ENCODE peak calls at places on chromosomes 11 and 22, in four cellular contexts. X is OCI-LY7, M is HCT116, V is PC-3. G is an unnamed sample.

GRCh38 chr11:70489276-70489675 is 90.9 kb downstream of the CTTN start:
- DNase-seq in X (no peak), M (no peak), V (no peak), G (no peak)

GRCh38 chr11:93537022-93537421 is 6.2 kb downstream of the SMCO4 start:
- DNase-seq in X (no peak), M (no peak), V (no peak), G (no peak)

GRCh38 chr11:118996926-118997626 is 862 bp upstream of the CENATAC start:
- DNase-seq in X (peak), M (no peak), V (peak), G (no peak)

GRCh38 chr11:134037093-134037908 is 31.6 kb upstream of the JAM3 start:
- DNase-seq in X (no peak), M (no peak), V (peak), G (peak)

GRCh38 chr11:17117262-17117661 is 39.8 kb upstream of the RPS13 start:
- DNase-seq in X (no peak), M (no peak), V (peak), G (no peak)

GRCh38 chr11:3136542-3137455 is 28.3 kb downstream of the OSBPL5 start:
- DNase-seq in X (no peak), M (no peak), V (no peak), G (no peak)

GRCh38 chr11:70005107-70005818 is 72.9 kb upstream of the ANO1 start:
- DNase-seq in X (no peak), M (no peak), V (peak), G (no peak)

GRCh38 chr22:30754971-30755759 is 60.5 kb downstream of the OSBP2 start:
- DNase-seq in X (peak), M (peak), V (peak), G (peak)

GRCh38 chr11:17580271-17580670 is 33.2 kb downstream of the OTOG start:
- DNase-seq in X (no peak), M (no peak), V (no peak), G (no peak)

GRCh38 chr11:117195208-117195607 is 4.0 kb upstream of the TAGLN start:
- DNase-seq in X (no peak), M (no peak), V (no peak), G (no peak)

GRCh38 chr22:45608763-45609180 is 62.9 kb upstream of the ATXN10 start:
- DNase-seq in X (no peak), M (peak), V (peak), G (no peak)

GRCh38 chr22:45615364-45615763 is 56.3 kb upstream of the ATXN10 start:
- DNase-seq in X (no peak), M (no peak), V (no peak), G (no peak)

GRCh38 chr22:45616432-45616831 is 55.2 kb upstream of the ATXN10 start:
- DNase-seq in X (no peak), M (no peak), V (no peak), G (no peak)

GRCh38 chr22:45612940-45613339 is 58.7 kb upstream of the ATXN10 start:
- DNase-seq in X (no peak), M (no peak), V (no peak), G (no peak)

DNA sequence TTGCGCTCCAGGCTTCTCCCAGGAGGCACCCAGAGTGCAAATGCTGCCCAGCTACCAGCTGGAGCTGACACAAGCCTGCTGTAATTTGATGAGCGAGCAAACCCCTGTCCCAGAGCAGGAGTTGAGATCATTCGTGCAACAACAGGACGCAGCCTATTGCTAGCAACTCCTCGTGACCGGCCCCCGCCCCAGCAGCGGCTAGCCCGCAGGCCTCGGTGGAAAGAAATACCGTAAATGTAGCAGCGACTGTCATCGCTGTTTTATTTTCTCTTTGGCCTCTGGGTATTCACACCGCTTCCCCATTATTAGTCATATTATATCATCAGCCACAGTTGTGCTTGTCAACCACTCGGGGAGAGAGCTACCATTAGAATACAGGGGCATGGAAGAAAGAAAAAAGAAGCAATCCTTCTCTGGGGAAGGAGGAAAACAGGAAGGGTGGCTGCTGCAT is 59.2 kb upstream of the ATXN10 start:
- DNase-seq in X (no peak), M (no peak), V (peak), G (no peak)
- TF ChIP-seq CTCF in X (no peak), M (no peak), V (no peak), G (no peak)

GRCh38 chr11:79437981-79438630 is 2.7 kb downstream of the TENM4 start:
- DNase-seq in X (no peak), M (no peak), V (no peak), G (peak)
- TF ChIP-seq EZH2phosphoT487 in X (no peak), M (no peak), V (peak), G (no peak)

GRCh38 chr11:110435780-110436717 is 6.3 kb downstream of the FDX1 start:
- DNase-seq in X (peak), M (no peak), V (no peak), G (no peak)
- TF ChIP-seq CTCF in X (no peak), M (no peak), V (no peak), G (no peak)

GRCh38 chr11:64757549-64758329 is 2.0 kb downstream of the PYGM start:
- DNase-seq in X (no peak), M (no peak), V (no peak), G (no peak)

GRCh38 chr11:64753380-64754123 is 6.2 kb downstream of the PYGM start:
- DNase-seq in X (no peak), M (no peak), V (no peak), G (no peak)

GRCh38 chr11:64754124-64754918 is 5.5 kb downstream of the PYGM start:
- DNase-seq in X (no peak), M (no peak), V (no peak), G (no peak)

GRCh38 chr11:64754919-64755662 is 4.7 kb downstream of the PYGM start:
- DNase-seq in X (no peak), M (no peak), V (no peak), G (no peak)

GRCh38 chr11:64755681-64756361 is 4.0 kb downstream of the PYGM start:
- DNase-seq in X (no peak), M (no peak), V (no peak), G (no peak)
- TF ChIP-seq EZH2phosphoT487 in X (no peak), M (no peak), V (no peak), G (no peak)

DNA sequence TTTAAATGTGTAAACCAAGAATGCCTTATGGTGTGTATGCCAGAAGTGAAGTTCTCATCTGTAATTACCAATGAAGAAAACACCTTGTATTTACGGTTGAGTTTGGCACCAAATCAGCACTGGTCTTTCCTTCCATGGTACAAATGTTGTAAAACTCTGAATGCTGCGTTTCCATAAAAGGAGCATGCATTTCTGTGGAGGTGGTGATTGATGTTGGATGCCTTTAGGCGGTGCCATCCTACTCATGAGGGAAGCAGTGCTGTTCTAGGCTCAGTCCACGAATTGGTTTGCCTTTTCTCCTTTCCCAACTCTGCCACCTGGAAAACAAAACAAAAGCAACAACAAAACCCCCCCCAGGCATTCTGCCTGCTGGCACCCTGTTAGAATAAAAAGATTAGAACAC is 124.4 kb downstream of the TEAD1 start:
- DNase-seq in X (no peak), M (no peak), V (no peak), G (no peak)
- TF ChIP-seq CTCF in X (no peak), M (no peak), V (no peak), G (no peak)

GRCh38 chr11:130666781-130667251 is 218.4 kb downstream of the ADAMTS15 start:
- DNase-seq in X (no peak), M (no peak), V (peak), G (no peak)
- TF ChIP-seq EZH2phosphoT487 in X (no peak), M (no peak), V (no peak), G (no peak)

GRCh38 chr11:132125855-132126841 is 755.7 kb downstream of the NTM start:
- DNase-seq in X (no peak), M (no peak), V (peak), G (no peak)

GRCh38 chr11:132122701-132123100 is 752.3 kb downstream of the NTM start:
- DNase-seq in X (no peak), M (no peak), V (no peak), G (no peak)

GRCh38 chr11:132126973-132127900 is 756.8 kb downstream of the NTM start:
- DNase-seq in X (no peak), M (no peak), V (peak), G (peak)

GRCh38 chr11:132123449-132123848 is 753.0 kb downstream of the NTM start:
- DNase-seq in X (no peak), M (no peak), V (no peak), G (no peak)

DNA sequence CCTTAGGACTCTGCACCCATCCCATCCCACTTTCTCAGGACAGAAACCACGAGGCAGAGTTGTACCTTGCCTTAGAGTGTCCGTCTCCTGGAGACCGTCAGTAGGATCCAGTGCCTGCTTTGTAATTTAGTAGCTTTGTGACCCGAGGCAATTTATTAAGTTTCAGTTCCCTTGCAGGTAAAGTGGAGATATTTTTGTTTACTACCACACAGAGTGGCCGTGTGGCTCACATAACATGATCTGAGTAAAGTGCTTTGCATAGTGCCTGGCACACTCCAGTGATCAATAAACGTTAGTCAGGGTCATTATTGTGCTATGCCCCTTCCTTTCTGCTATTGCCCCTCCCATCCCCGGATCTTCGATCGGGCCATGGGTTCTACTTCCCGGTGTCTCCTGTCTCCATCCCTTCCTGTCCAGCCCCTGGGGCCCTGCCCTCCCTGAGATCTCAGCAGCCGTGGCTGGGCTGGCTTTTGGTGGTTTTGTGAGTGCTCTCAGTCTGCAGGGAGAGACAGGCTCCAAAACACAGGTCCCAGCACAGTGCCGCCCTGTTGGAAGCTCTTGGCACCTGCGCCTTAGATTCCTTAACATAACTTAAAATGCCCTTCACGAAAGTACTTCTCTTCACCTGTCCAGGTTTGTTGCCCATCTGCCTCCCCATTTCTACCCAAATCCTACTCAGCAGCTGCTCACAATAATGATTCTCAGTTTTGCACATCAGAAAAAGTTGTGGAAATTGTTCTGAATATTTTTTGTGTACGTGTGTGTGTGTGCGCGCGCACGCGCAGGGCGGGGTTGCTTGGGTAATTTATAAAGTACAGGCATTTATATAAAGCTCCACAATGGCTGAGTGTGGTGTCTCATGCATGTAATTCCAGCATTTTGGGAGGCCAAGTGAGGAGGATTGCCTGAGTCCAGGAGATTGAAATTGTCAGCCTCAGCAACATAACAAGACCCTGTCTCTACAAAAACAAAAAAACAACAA is 753.7 kb downstream of the NTM start:
- DNase-seq in X (no peak), M (no peak), V (no peak), G (no peak)
- TF ChIP-seq CTCF in X (no peak), M (no peak), V (peak), G (no peak)

GRCh38 chr22:47846206-47846605 is 1083.8 kb downstream of the TBC1D22A start:
- DNase-seq in X (no peak), M (no peak), V (no peak), G (no peak)
- TF ChIP-seq EZH2phosphoT487 in X (no peak), M (no peak), V (no peak), G (no peak)

G was measured in hepatocyte.